ENCODE peak calls at places on chromosome 4, in seven cellular contexts. One of them, this sample, is unnamed.

GRCh38 chr4:152559641-152560040 is 23.7 kb upstream of the FBXW7 start:
- DNase-seq in HepG2: no peak
- DNase-seq in K562: no peak
- DNase-seq in SK-N-SH: no peak
- DNase-seq in GM12892: no peak
- DNase-seq in GM12878: no peak
- DNase-seq in H1: no peak
- DNase-seq in this sample: no peak

GRCh38 chr4:23835814-23836478 is 53.9 kb downstream of the PPARGC1A start:
- DNase-seq in HepG2: no peak
- DNase-seq in K562: no peak
- DNase-seq in GM12878: no peak
- DNase-seq in SK-N-SH: no peak
- DNase-seq in H1: no peak
- DNase-seq in GM12892: no peak
- DNase-seq in this sample: no peak

GRCh38 chr4:127881565-127881869 is 824 bp downstream of the PLK4 start:
- DNase-seq in GM12892: no peak
- DNase-seq in SK-N-SH: no peak
- DNase-seq in K562: no peak
- DNase-seq in GM12878: no peak
- DNase-seq in HepG2: no peak
- DNase-seq in H1: no peak
- DNase-seq in this sample: peak; percentile 20

GRCh38 chr4:1082215-1083182 is 30.9 kb downstream of the RNF212 start:
- DNase-seq in H1: no peak
- DNase-seq in SK-N-SH: no peak
- DNase-seq in K562: no peak
- DNase-seq in GM12892: no peak
- DNase-seq in GM12878: no peak
- DNase-seq in HepG2: no peak
- DNase-seq in this sample: no peak

GRCh38 chr4:54281060-54281781 is 52.1 kb downstream of the PDGFRA start:
- DNase-seq in HepG2: no peak
- DNase-seq in GM12892: no peak
- DNase-seq in H1: no peak
- DNase-seq in SK-N-SH: no peak
- DNase-seq in K562: no peak
- DNase-seq in GM12878: no peak
- DNase-seq in this sample: no peak

GRCh38 chr4:147927377-147928137 is 195.7 kb downstream of the ARHGAP10 start:
- DNase-seq in SK-N-SH: no peak
- DNase-seq in HepG2: no peak
- DNase-seq in GM12892: no peak
- DNase-seq in H1: no peak
- DNase-seq in K562: no peak
- DNase-seq in GM12878: no peak
- DNase-seq in this sample: no peak

GRCh38 chr4:186132577-186133277 is 28.2 kb downstream of the FAM149A start:
- DNase-seq in H1: no peak
- DNase-seq in GM12892: no peak
- DNase-seq in SK-N-SH: no peak
- DNase-seq in HepG2: no peak
- DNase-seq in K562: no peak
- DNase-seq in GM12878: no peak
- DNase-seq in this sample: no peak

GRCh38 chr4:104727643-104728042 is 232.9 kb upstream of the CXXC4 start:
- DNase-seq in SK-N-SH: no peak
- DNase-seq in H1: no peak
- DNase-seq in GM12892: no peak
- DNase-seq in HepG2: peak; percentile 6
- DNase-seq in K562: no peak
- DNase-seq in GM12878: no peak
- DNase-seq in this sample: no peak

GRCh38 chr4:37876156-37876555 is 14.7 kb upstream of the TBC1D1 start:
- DNase-seq in GM12892: no peak
- DNase-seq in SK-N-SH: no peak
- DNase-seq in HepG2: no peak
- DNase-seq in H1: no peak
- DNase-seq in GM12878: no peak
- DNase-seq in K562: no peak
- DNase-seq in this sample: no peak

GRCh38 chr4:27518876-27519275 is 658.2 kb downstream of the STIM2 start:
- DNase-seq in HepG2: no peak
- DNase-seq in SK-N-SH: no peak
- DNase-seq in GM12878: no peak
- DNase-seq in H1: no peak
- DNase-seq in K562: no peak
- DNase-seq in GM12892: no peak
- DNase-seq in this sample: no peak

GRCh38 chr4:39044947-39045734 is 12.9 kb upstream of the TMEM156 start:
- DNase-seq in K562: peak; percentile 75
- DNase-seq in GM12878: no peak
- DNase-seq in GM12892: peak; percentile 41
- DNase-seq in SK-N-SH: peak; percentile 82
- DNase-seq in H1: peak; percentile 65
- DNase-seq in HepG2: no peak
- DNase-seq in this sample: no peak

GRCh38 chr4:123342498-123342897 is 54.1 kb upstream of the SPRY1 start:
- DNase-seq in GM12892: no peak
- DNase-seq in K562: no peak
- DNase-seq in H1: no peak
- DNase-seq in HepG2: peak; percentile 69
- DNase-seq in GM12878: no peak
- DNase-seq in SK-N-SH: no peak
- DNase-seq in this sample: no peak

GRCh38 chr4:75484195-75484594 is 30.0 kb downstream of the RCHY1 start:
- DNase-seq in GM12892: no peak
- DNase-seq in GM12878: no peak
- DNase-seq in SK-N-SH: no peak
- DNase-seq in K562: no peak
- DNase-seq in HepG2: no peak
- DNase-seq in H1: no peak
- DNase-seq in this sample: no peak

GRCh38 chr4:28469886-28470285 is 1609.2 kb downstream of the STIM2 start:
- DNase-seq in GM12878: no peak
- DNase-seq in GM12892: no peak
- DNase-seq in K562: no peak
- DNase-seq in HepG2: no peak
- DNase-seq in SK-N-SH: no peak
- DNase-seq in H1: no peak
- DNase-seq in this sample: no peak

GRCh38 chr4:15376594-15376993 is 51.2 kb upstream of the C1QTNF7 start:
- DNase-seq in SK-N-SH: no peak
- DNase-seq in GM12878: no peak
- DNase-seq in H1: no peak
- DNase-seq in GM12892: no peak
- DNase-seq in HepG2: peak; percentile 13
- DNase-seq in K562: no peak
- DNase-seq in this sample: no peak

GRCh38 chr4:99117876-99118693 is 26.0 kb downstream of the ADH4 start:
- DNase-seq in SK-N-SH: peak; percentile 23
- DNase-seq in H1: no peak
- DNase-seq in K562: no peak
- DNase-seq in GM12892: no peak
- DNase-seq in HepG2: peak; percentile 7
- DNase-seq in GM12878: no peak
- DNase-seq in this sample: peak; percentile 3

GRCh38 chr4:81631958-81632439 is 160.3 kb upstream of the RASGEF1B start:
- DNase-seq in K562: peak; percentile 7
- DNase-seq in SK-N-SH: no peak
- DNase-seq in GM12878: no peak
- DNase-seq in GM12892: no peak
- DNase-seq in H1: no peak
- DNase-seq in HepG2: peak; percentile 49
- DNase-seq in this sample: no peak

GRCh38 chr4:116501954-116502353 is 583.4 kb downstream of the TRAM1L1 start:
- DNase-seq in SK-N-SH: no peak
- DNase-seq in GM12892: no peak
- DNase-seq in K562: no peak
- DNase-seq in H1: no peak
- DNase-seq in HepG2: no peak
- DNase-seq in GM12878: no peak
- DNase-seq in this sample: no peak

GRCh38 chr4:163911891-163912290 is 417.4 kb downstream of the TMA16 start:
- DNase-seq in HepG2: no peak
- DNase-seq in SK-N-SH: no peak
- DNase-seq in GM12892: no peak
- DNase-seq in H1: no peak
- DNase-seq in GM12878: no peak
- DNase-seq in K562: no peak
- DNase-seq in this sample: no peak

GRCh38 chr4:124641715-124642380 is 70.7 kb downstream of the ANKRD50 start:
- DNase-seq in K562: no peak
- DNase-seq in H1: no peak
- DNase-seq in SK-N-SH: no peak
- DNase-seq in GM12892: no peak
- DNase-seq in HepG2: no peak
- DNase-seq in GM12878: no peak
- DNase-seq in this sample: no peak

GRCh38 chr4:185115827-185116232 is 27.2 kb upstream of the SLC25A4 start:
- DNase-seq in HepG2: peak; percentile 79
- DNase-seq in SK-N-SH: peak; percentile 86
- DNase-seq in H1: peak; percentile 52
- DNase-seq in GM12892: no peak
- DNase-seq in GM12878: no peak
- DNase-seq in K562: peak; percentile 89
- DNase-seq in this sample: no peak

DNA sequence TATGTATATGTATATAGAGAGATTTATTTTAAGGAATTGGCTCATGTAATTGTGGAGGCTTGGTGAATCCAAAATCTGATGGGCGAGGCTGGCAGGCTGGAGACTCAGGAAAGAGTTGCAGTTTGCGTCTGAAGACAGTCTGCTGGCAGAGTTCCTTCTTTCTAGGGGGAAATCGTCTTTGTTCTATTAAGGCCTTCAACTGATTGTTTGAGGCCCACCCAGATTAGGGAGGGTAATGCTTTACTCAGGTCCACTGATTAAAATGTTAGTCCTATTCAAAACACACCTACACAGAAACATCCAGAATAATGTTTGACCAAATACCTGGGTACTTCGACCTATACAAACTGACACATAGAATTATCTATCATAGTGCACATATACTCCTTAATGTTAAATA is 149.5 kb downstream of the NAA11 start:
- DNase-seq in K562: no peak
- DNase-seq in SK-N-SH: no peak
- DNase-seq in HepG2: no peak
- DNase-seq in H1: no peak
- DNase-seq in GM12878: no peak
- DNase-seq in GM12892: no peak
- DNase-seq in this sample: no peak
- TF ChIP-seq POLR2AphosphoS5 in K562: no peak
- TF ChIP-seq POLR2AphosphoS5 in SK-N-SH: no peak
- TF ChIP-seq POLR2AphosphoS5 in HepG2: no peak
- TF ChIP-seq POLR2AphosphoS5 in H1: no peak
- TF ChIP-seq POLR2AphosphoS5 in GM12878: no peak
- TF ChIP-seq POLR2AphosphoS5 in GM12892: no peak
- TF ChIP-seq POLR2AphosphoS5 in this sample: no peak

DNA sequence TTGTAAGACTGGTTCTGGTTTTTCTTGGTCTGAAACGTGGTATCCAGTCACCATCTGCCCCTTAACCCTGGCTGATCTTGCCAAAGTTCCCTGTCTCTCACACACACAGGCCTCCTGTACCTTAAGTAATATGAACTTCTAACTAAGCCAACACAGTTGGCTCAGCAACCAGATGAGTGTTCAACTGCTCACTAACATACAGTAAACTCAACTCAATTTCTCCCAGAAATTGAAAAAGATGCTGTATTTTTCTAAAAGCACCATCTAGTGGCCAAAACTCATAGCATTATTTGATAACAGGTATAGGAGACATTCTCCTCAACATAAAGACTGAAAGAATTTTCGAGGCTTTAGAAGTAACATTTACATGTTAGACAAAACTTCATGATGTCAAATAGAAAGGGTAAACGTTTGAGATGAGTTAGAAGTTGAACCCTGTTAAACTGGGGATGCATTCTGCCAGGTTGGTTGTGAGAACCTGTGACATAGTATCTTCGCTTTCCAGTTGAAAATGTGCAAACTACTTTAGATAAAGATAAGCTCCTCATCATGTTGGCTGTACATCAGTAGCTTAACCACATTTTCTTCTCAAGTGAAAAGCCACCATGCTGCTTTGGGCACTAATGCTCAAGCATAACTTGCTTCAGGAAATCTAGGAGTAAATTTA is 31.2 kb downstream of the CCNI start:
- DNase-seq in K562: peak; percentile 16
- DNase-seq in HepG2: peak; percentile 9
- DNase-seq in SK-N-SH: no peak
- DNase-seq in H1: no peak
- DNase-seq in GM12878: peak; percentile 8
- DNase-seq in GM12892: no peak
- DNase-seq in this sample: no peak
- TF ChIP-seq TAF1 in K562: no peak
- TF ChIP-seq TAF1 in HepG2: no peak
- TF ChIP-seq TAF1 in SK-N-SH: no peak
- TF ChIP-seq TAF1 in H1: no peak
- TF ChIP-seq TAF1 in GM12878: no peak
- TF ChIP-seq TAF1 in GM12892: no peak
- TF ChIP-seq TAF1 in this sample: no peak

GRCh38 chr4:83258463-83258862 is 26.1 kb downstream of the COQ2 start:
- DNase-seq in K562: no peak
- DNase-seq in SK-N-SH: no peak
- DNase-seq in GM12892: no peak
- DNase-seq in GM12878: no peak
- DNase-seq in HepG2: no peak
- DNase-seq in H1: no peak
- DNase-seq in this sample: no peak

GRCh38 chr4:83252782-83253405 is 31.7 kb downstream of the COQ2 start:
- DNase-seq in SK-N-SH: peak; percentile 36
- DNase-seq in GM12892: peak; percentile 29
- DNase-seq in K562: peak; percentile 66
- DNase-seq in GM12878: no peak
- DNase-seq in HepG2: peak; percentile 55
- DNase-seq in H1: peak; percentile 79
- DNase-seq in this sample: peak; percentile 35

GRCh38 chr4:83259586-83259985 is 25.0 kb downstream of the COQ2 start:
- DNase-seq in GM12878: no peak
- DNase-seq in SK-N-SH: no peak
- DNase-seq in GM12892: no peak
- DNase-seq in HepG2: no peak
- DNase-seq in H1: no peak
- DNase-seq in K562: no peak
- DNase-seq in this sample: no peak

GRCh38 chr4:83257811-83258210 is 26.8 kb downstream of the COQ2 start:
- DNase-seq in SK-N-SH: no peak
- DNase-seq in GM12892: no peak
- DNase-seq in HepG2: no peak
- DNase-seq in K562: no peak
- DNase-seq in H1: no peak
- DNase-seq in GM12878: no peak
- DNase-seq in this sample: no peak

GRCh38 chr4:83255584-83255983 is 29.0 kb downstream of the COQ2 start:
- DNase-seq in K562: no peak
- DNase-seq in GM12878: no peak
- DNase-seq in HepG2: no peak
- DNase-seq in SK-N-SH: no peak
- DNase-seq in GM12892: no peak
- DNase-seq in H1: no peak
- DNase-seq in this sample: no peak
- TF ChIP-seq POLR2AphosphoS5 in K562: no peak
- TF ChIP-seq POLR2AphosphoS5 in GM12878: no peak
- TF ChIP-seq POLR2AphosphoS5 in HepG2: no peak
- TF ChIP-seq POLR2AphosphoS5 in SK-N-SH: no peak
- TF ChIP-seq POLR2AphosphoS5 in GM12892: no peak
- TF ChIP-seq POLR2AphosphoS5 in H1: no peak
- TF ChIP-seq POLR2AphosphoS5 in this sample: no peak

GRCh38 chr4:85968945-85969830 is 390.7 kb downstream of the MAPK10 start:
- DNase-seq in GM12878: no peak
- DNase-seq in H1: no peak
- DNase-seq in K562: peak; percentile 10
- DNase-seq in SK-N-SH: peak; percentile 31
- DNase-seq in GM12892: no peak
- DNase-seq in HepG2: peak; percentile 33
- DNase-seq in this sample: no peak
- TF ChIP-seq TAF1 in GM12878: no peak
- TF ChIP-seq TAF1 in H1: no peak
- TF ChIP-seq TAF1 in K562: no peak
- TF ChIP-seq TAF1 in SK-N-SH: no peak
- TF ChIP-seq TAF1 in GM12892: no peak
- TF ChIP-seq TAF1 in HepG2: no peak
- TF ChIP-seq TAF1 in this sample: no peak